ENCODE peak calls at places on chromosomes 2 and 18, in four cellular contexts. One of them, this sample, is unnamed.

GRCh38 chr2:151728736-151729415 is 5.4 kb downstream of the NEB start:
- DNase-seq in IMR-90: no peak
- DNase-seq in sigmoid colon: no peak
- DNase-seq in esophagus squamous epithelium: no peak
- DNase-seq in this sample: no peak

GRCh38 chr2:95332036-95332435 is 34.9 kb downstream of the KCNIP3 start:
- DNase-seq in sigmoid colon: no peak
- DNase-seq in esophagus squamous epithelium: no peak
- DNase-seq in IMR-90: no peak
- DNase-seq in this sample: no peak

GRCh38 chr2:235511187-235511661 is 17.4 kb downstream of the AGAP1 start:
- DNase-seq in IMR-90: peak; percentile 88
- DNase-seq in esophagus squamous epithelium: no peak
- DNase-seq in sigmoid colon: no peak
- DNase-seq in this sample: peak; percentile 73

GRCh38 chr2:190626656-190627055 is 22.2 kb upstream of the NAB1 start:
- DNase-seq in sigmoid colon: no peak
- DNase-seq in IMR-90: no peak
- DNase-seq in esophagus squamous epithelium: no peak
- DNase-seq in this sample: no peak

GRCh38 chr2:149204686-149205085 is 125.7 kb upstream of the LYPD6 start:
- DNase-seq in sigmoid colon: no peak
- DNase-seq in IMR-90: no peak
- DNase-seq in esophagus squamous epithelium: no peak
- DNase-seq in this sample: no peak

GRCh38 chr18:998976-999375 is 94.3 kb downstream of the ADCYAP1 start:
- DNase-seq in sigmoid colon: no peak
- DNase-seq in esophagus squamous epithelium: no peak
- DNase-seq in IMR-90: no peak
- DNase-seq in this sample: no peak

GRCh38 chr2:133591164-133591563 is 22.9 kb upstream of the NCKAP5 start:
- DNase-seq in IMR-90: no peak
- DNase-seq in sigmoid colon: peak; percentile 82
- DNase-seq in esophagus squamous epithelium: no peak
- DNase-seq in this sample: no peak

GRCh38 chr2:216560695-216561370 is 62.2 kb downstream of the RPL37A start:
- DNase-seq in IMR-90: peak; percentile 89
- DNase-seq in sigmoid colon: no peak
- DNase-seq in esophagus squamous epithelium: no peak
- DNase-seq in this sample: no peak

GRCh38 chr18:500556-501405 is at the start of gene COLEC12:
- DNase-seq in IMR-90: no peak
- DNase-seq in sigmoid colon: peak; percentile 66
- DNase-seq in esophagus squamous epithelium: no peak
- DNase-seq in this sample: no peak

GRCh38 chr2:120428748-120429147 is 82.8 kb downstream of the INHBB start:
- DNase-seq in esophagus squamous epithelium: no peak
- DNase-seq in sigmoid colon: no peak
- DNase-seq in IMR-90: no peak
- DNase-seq in this sample: no peak

GRCh38 chr2:46296216-46296839 is 879 bp upstream of the EPAS1 start:
- DNase-seq in esophagus squamous epithelium: no peak
- DNase-seq in IMR-90: no peak
- DNase-seq in sigmoid colon: peak; percentile 79
- DNase-seq in this sample: no peak

GRCh38 chr18:69002233-69002632 is 204.4 kb downstream of the CCDC102B start:
- DNase-seq in esophagus squamous epithelium: no peak
- DNase-seq in sigmoid colon: no peak
- DNase-seq in IMR-90: no peak
- DNase-seq in this sample: no peak

GRCh38 chr2:137367361-137367760 is 596.9 kb upstream of the HNMT start:
- DNase-seq in sigmoid colon: no peak
- DNase-seq in IMR-90: no peak
- DNase-seq in esophagus squamous epithelium: no peak
- DNase-seq in this sample: no peak

GRCh38 chr2:47064076-47064475 is 91.0 kb downstream of the STPG4 start:
- DNase-seq in sigmoid colon: no peak
- DNase-seq in esophagus squamous epithelium: no peak
- DNase-seq in IMR-90: no peak
- DNase-seq in this sample: no peak

GRCh38 chr2:174117951-174118930 is 130.1 kb downstream of the OLA1 start:
- DNase-seq in IMR-90: peak; percentile 89
- DNase-seq in esophagus squamous epithelium: no peak
- DNase-seq in sigmoid colon: no peak
- DNase-seq in this sample: no peak

GRCh38 chr18:62037989-62038778 is 145.4 kb upstream of the RNF152 start:
- DNase-seq in IMR-90: peak; percentile 48
- DNase-seq in sigmoid colon: no peak
- DNase-seq in esophagus squamous epithelium: no peak
- DNase-seq in this sample: no peak

GRCh38 chr2:31221549-31221948 is 4.2 kb upstream of the CAPN14 start:
- DNase-seq in IMR-90: no peak
- DNase-seq in sigmoid colon: no peak
- DNase-seq in esophagus squamous epithelium: no peak
- DNase-seq in this sample: no peak

GRCh38 chr18:36130039-36130831 is 536 bp downstream of the ELP2 start:
- DNase-seq in IMR-90: peak; percentile 10
- DNase-seq in esophagus squamous epithelium: no peak
- DNase-seq in sigmoid colon: no peak
- DNase-seq in this sample: no peak

GRCh38 chr18:63907649-63908048 is at the start of gene SERPINB10:
- DNase-seq in esophagus squamous epithelium: no peak
- DNase-seq in sigmoid colon: no peak
- DNase-seq in IMR-90: no peak
- DNase-seq in this sample: no peak

GRCh38 chr18:61587865-61588264 is 254.6 kb downstream of the CDH20 start:
- DNase-seq in sigmoid colon: no peak
- DNase-seq in IMR-90: no peak
- DNase-seq in esophagus squamous epithelium: no peak
- DNase-seq in this sample: no peak

GRCh38 chr2:157897106-157897971 is 21.2 kb upstream of the ACVR1 start:
- DNase-seq in IMR-90: no peak
- DNase-seq in esophagus squamous epithelium: no peak
- DNase-seq in sigmoid colon: no peak
- DNase-seq in this sample: no peak

GRCh38 chr2:161273038-161273760 is 35.0 kb upstream of the PSMD14 start:
- DNase-seq in esophagus squamous epithelium: no peak
- DNase-seq in IMR-90: peak; percentile 72
- DNase-seq in sigmoid colon: no peak
- DNase-seq in this sample: no peak

GRCh38 chr2:103174711-103175110 is 412.9 kb downstream of the TMEM182 start:
- DNase-seq in sigmoid colon: no peak
- DNase-seq in esophagus squamous epithelium: no peak
- DNase-seq in IMR-90: no peak
- DNase-seq in this sample: no peak

GRCh38 chr2:115234175-115234574 is 791.7 kb downstream of the DPP10 start:
- DNase-seq in sigmoid colon: no peak
- DNase-seq in IMR-90: no peak
- DNase-seq in esophagus squamous epithelium: no peak
- DNase-seq in this sample: no peak

GRCh38 chr2:27078267-27079194 is at the start of gene EMILIN1:
- DNase-seq in IMR-90: peak; percentile 96
- DNase-seq in sigmoid colon: peak; percentile 98
- DNase-seq in esophagus squamous epithelium: no peak
- DNase-seq in this sample: no peak

GRCh38 chr2:35462226-35462983 is 893.2 kb upstream of the CRIM1 start:
- DNase-seq in IMR-90: no peak
- DNase-seq in sigmoid colon: no peak
- DNase-seq in esophagus squamous epithelium: no peak
- DNase-seq in this sample: no peak

GRCh38 chr2:237213325-237214040 is 127.8 kb downstream of the COPS8 start:
- DNase-seq in sigmoid colon: peak; percentile 90
- DNase-seq in IMR-90: peak; percentile 96
- DNase-seq in esophagus squamous epithelium: no peak
- DNase-seq in this sample: no peak

GRCh38 chr2:152115952-152116351 is 17.1 kb upstream of the CACNB4 start:
- DNase-seq in esophagus squamous epithelium: no peak
- DNase-seq in IMR-90: no peak
- DNase-seq in sigmoid colon: no peak
- DNase-seq in this sample: no peak

GRCh38 chr2:16219292-16219975 is 279.1 kb downstream of the MYCN start:
- DNase-seq in IMR-90: no peak
- DNase-seq in sigmoid colon: no peak
- DNase-seq in esophagus squamous epithelium: no peak
- DNase-seq in this sample: no peak
- H3K4me1 ChIP-seq in IMR-90: no peaks in the 10 kb centered on the region
- H3K4me1 ChIP-seq in sigmoid colon: no peaks in the 10 kb centered on the region
- H3K4me1 ChIP-seq in esophagus squamous epithelium: no peaks in the 10 kb centered on the region
- H3K4me1 ChIP-seq in this sample: no peaks in the 10 kb centered on the region

DNA sequence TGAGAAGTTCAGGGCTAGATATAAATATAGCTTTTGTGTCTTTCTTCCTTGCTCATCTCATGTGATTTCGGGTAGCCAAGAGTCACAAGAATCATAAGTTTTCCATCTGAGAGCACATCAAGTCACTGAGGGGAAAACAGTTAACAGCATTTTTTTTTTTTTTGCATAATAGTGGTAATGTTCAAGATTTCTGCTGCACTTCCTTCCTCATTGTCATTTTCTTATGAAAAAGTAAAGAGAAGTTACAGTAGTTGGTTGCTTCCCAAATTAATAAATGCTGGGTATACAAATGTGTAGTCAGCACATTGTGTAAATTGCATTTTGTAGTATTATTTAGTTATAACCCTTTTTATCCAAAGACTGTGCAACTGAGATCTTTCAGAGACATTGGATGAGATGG is 93.6 kb downstream of the ZEB2 start:
- DNase-seq in IMR-90: no peak
- DNase-seq in sigmoid colon: no peak
- DNase-seq in esophagus squamous epithelium: no peak
- DNase-seq in this sample: no peak
- H3K27ac ChIP-seq in IMR-90: no peak overlapping the region
- H3K27ac ChIP-seq in sigmoid colon: peak overlapping the region; percentile 23
- H3K27ac ChIP-seq in esophagus squamous epithelium: peak overlapping the region; percentile 23
- H3K27ac ChIP-seq in this sample: no peak overlapping the region

GRCh38 chr2:238334885-238335284 is 14.6 kb downstream of the TRAF3IP1 start:
- DNase-seq in esophagus squamous epithelium: no peak
- DNase-seq in sigmoid colon: no peak
- DNase-seq in IMR-90: no peak
- DNase-seq in this sample: no peak
- TF ChIP-seq CTCF in esophagus squamous epithelium: no peak
- TF ChIP-seq CTCF in sigmoid colon: no peak
- TF ChIP-seq CTCF in IMR-90: no peak
- TF ChIP-seq CTCF in this sample: no peak

GRCh38 chr18:24018299-24018910 is 3.9 kb downstream of the TTC39C start:
- DNase-seq in sigmoid colon: no peak
- DNase-seq in IMR-90: no peak
- DNase-seq in esophagus squamous epithelium: no peak
- DNase-seq in this sample: no peak

GRCh38 chr18:24022141-24022540 is 7.6 kb downstream of the TTC39C start:
- DNase-seq in esophagus squamous epithelium: no peak
- DNase-seq in sigmoid colon: no peak
- DNase-seq in IMR-90: peak; percentile 55
- DNase-seq in this sample: no peak

GRCh38 chr18:24016643-24017042 is 2.1 kb downstream of the TTC39C start:
- DNase-seq in esophagus squamous epithelium: no peak
- DNase-seq in sigmoid colon: no peak
- DNase-seq in IMR-90: no peak
- DNase-seq in this sample: no peak

GRCh38 chr18:24021505-24021904 is 7.0 kb downstream of the TTC39C start:
- DNase-seq in IMR-90: no peak
- DNase-seq in sigmoid colon: no peak
- DNase-seq in esophagus squamous epithelium: no peak
- DNase-seq in this sample: no peak

GRCh38 chr18:24019641-24020331 is 5.2 kb downstream of the TTC39C start:
- DNase-seq in sigmoid colon: no peak
- DNase-seq in esophagus squamous epithelium: no peak
- DNase-seq in IMR-90: no peak
- DNase-seq in this sample: no peak
- H3K4me1 ChIP-seq in sigmoid colon: peaks cover 17% of the 10 kb centered on the region
- H3K4me1 ChIP-seq in esophagus squamous epithelium: peaks cover 8% of the 10 kb centered on the region
- H3K4me1 ChIP-seq in IMR-90: peaks cover 13% of the 10 kb centered on the region
- H3K4me1 ChIP-seq in this sample: peaks cover 23% of the 10 kb centered on the region